ENCODE peak calls at places on chromosomes 3 and 15, in six cellular contexts. Y, L, B, H, X and P are unnamed samples.
A peak's percentile ranks its signal among the peaks of the same experiment; 100 is the strongest.

GRCh38 chr3:160180581-160181216 is 44.5 kb upstream of the C3orf80 start:
- DNase-seq in Y (no peak), L (no peak), B (no peak), H (no peak), X (no peak), P (no peak)

GRCh38 chr3:130707914-130708601 is 38.6 kb downstream of the PIK3R4 start:
- DNase-seq in Y (no peak), L (no peak), B (no peak), H (no peak), X (no peak), P (no peak)

GRCh38 chr15:35838422-35839150 is 292.6 kb upstream of the DPH6 start:
- DNase-seq in Y (no peak), L (no peak), B (no peak), H (peak; percentile 25), X (no peak), P (no peak)

GRCh38 chr3:186930639-186931486 is 537 bp downstream of the ST6GAL1 start:
- DNase-seq in Y (peak; percentile 75), L (peak; percentile 34), B (peak; percentile 33), H (peak; percentile 94), X (no peak), P (peak; percentile 21)

GRCh38 chr3:63967675-63968611 is 55.4 kb downstream of the PSMD6 start:
- DNase-seq in Y (peak; percentile 30), L (peak; percentile 56), B (peak; percentile 51), H (no peak), X (no peak), P (peak; percentile 90)

GRCh38 chr15:47514251-47514652 is 203.1 kb upstream of the SEMA6D start:
- DNase-seq in Y (no peak), L (no peak), B (peak; percentile 84), H (no peak), X (no peak), P (peak; percentile 15)

GRCh38 chr3:197322149-197322548 is 23.7 kb upstream of the DLG1 start:
- DNase-seq in Y (no peak), L (no peak), B (no peak), H (no peak), X (no peak), P (no peak)

GRCh38 chr3:110773413-110773954 is 298.1 kb upstream of the NECTIN3 start:
- DNase-seq in Y (no peak), L (no peak), B (peak; percentile 92), H (no peak), X (no peak), P (peak; percentile 51)

GRCh38 chr3:50325497-50326181 is 2.4 kb downstream of the TUSC2 start:
- DNase-seq in Y (no peak), L (no peak), B (no peak), H (no peak), X (no peak), P (no peak)

GRCh38 chr3:50326182-50326541 is 1.9 kb downstream of the TUSC2 start:
- DNase-seq in Y (no peak), L (no peak), B (no peak), H (no peak), X (no peak), P (no peak)

GRCh38 chr3:50323614-50324199 is 1.2 kb upstream of the HYAL2 start:
- DNase-seq in Y (peak; percentile 74), L (no peak), B (no peak), H (no peak), X (no peak), P (no peak)

GRCh38 chr3:50323092-50323600 is 601 bp upstream of the HYAL2 start:
- DNase-seq in Y (peak; percentile 47), L (no peak), B (no peak), H (no peak), X (no peak), P (no peak)

GRCh38 chr3:50324351-50325144 is 2.0 kb upstream of the HYAL2 start:
- DNase-seq in Y (peak; percentile 74), L (peak; percentile 64), B (peak; percentile 72), H (peak; percentile 95), X (no peak), P (peak; percentile 64)
- H3K27ac ChIP-seq in Y (peak overlapping the region; percentile 99), L (no peak overlapping the region), B (no peak overlapping the region), H (no peak overlapping the region), X (no peak overlapping the region), P (peak overlapping the region; percentile 96)

GRCh38 chr15:75620776-75621536 is 4.6 kb downstream of the SNUPN start:
- DNase-seq in Y (peak; percentile 77), L (peak; percentile 50), B (peak; percentile 90), H (no peak), X (no peak), P (peak; percentile 37)
- H3K4me3 ChIP-seq in Y (peak overlapping the region; percentile 37), L (no peak overlapping the region), B (peak overlapping the region; percentile 36), H (no peak overlapping the region), X (no peak overlapping the region), P (no peak overlapping the region)

GRCh38 chr3:129199366-129199765 is 15.7 kb upstream of the CNBP start:
- DNase-seq in Y (no peak), L (no peak), B (no peak), H (no peak), X (no peak), P (no peak)

GRCh38 chr3:129195731-129196256 is 12.1 kb upstream of the CNBP start:
- DNase-seq in Y (peak; percentile 32), L (no peak), B (peak; percentile 95), H (no peak), X (peak; percentile 73), P (no peak)

GRCh38 chr3:129197341-129197740 is 13.6 kb upstream of the CNBP start:
- DNase-seq in Y (no peak), L (no peak), B (no peak), H (no peak), X (no peak), P (no peak)

DNA sequence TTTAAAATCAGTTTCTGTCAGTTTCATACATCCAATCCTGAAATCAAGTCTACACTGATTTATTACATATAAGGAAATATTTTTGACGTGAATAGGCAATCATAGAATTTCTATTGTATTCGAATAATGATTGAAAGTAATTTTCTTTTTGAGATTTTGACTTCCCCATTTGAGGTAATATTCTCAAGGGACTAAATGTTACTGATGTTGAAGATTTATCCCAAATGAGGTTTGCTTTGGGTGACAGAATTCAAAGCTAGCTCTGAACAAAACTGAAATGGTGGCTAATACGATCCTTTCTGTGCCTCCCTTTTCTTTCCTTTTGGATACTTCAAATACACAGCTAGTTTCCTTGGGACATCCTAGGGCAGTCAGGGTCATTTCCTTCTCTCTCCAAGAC is 12.9 kb upstream of the CNBP start:
- DNase-seq in Y (no peak), L (no peak), B (no peak), H (no peak), X (no peak), P (no peak)
- H3K27ac ChIP-seq in Y (peak overlapping the region; percentile 92), L (no peak overlapping the region), B (peak overlapping the region; percentile 78), H (no peak overlapping the region), X (no peak overlapping the region), P (no peak overlapping the region)

DNA sequence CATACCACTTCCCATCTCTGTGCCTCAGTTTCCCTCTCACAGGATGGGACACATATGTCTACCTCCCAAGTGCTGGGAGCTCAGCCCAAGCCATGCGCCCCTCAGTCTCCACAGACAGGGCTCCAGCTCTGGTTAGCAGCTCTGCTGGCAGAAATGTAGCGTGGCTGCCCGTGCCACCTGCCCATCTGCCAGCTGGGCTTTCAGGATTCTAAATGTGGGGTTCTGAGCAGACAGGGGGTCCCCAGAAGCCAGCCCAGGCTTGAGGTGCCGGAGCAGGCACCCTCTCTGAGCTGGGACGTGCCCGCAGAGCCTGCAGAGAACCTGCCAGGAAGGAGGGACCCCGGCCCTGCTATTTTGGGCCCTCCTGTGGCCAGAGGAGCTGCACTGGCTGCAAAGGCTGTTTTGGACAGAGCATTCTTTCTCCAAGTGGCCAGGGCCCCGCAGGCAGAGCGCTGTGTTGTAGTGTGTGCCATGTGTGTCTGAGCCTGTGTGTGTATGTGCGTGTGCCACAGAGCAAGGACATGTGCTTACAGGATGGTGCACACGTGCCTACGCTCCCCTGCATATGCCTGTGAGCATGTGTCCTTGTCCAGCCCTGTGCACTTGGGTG is 31.7 kb downstream of the PSTPIP1 start:
- DNase-seq in Y (no peak), L (peak; percentile 8), B (no peak), H (no peak), X (no peak), P (no peak)
- H3K4me3 ChIP-seq in Y (no peak overlapping the region), L (no peak overlapping the region), B (no peak overlapping the region), H (no peak overlapping the region), X (no peak overlapping the region), P (no peak overlapping the region)